ENCODE peak calls at places on chromosomes 1 and 21, in five cellular contexts. C is anterior cingulate cortex, A is NCI-H2029, O is sigmoid colon, N is psoas muscle. B is an unnamed sample.

GRCh38 chr1:111516008-111516535 is 12.6 kb upstream of the ADORA3 start:
- DNase-seq in A (peak; percentile 14), N (peak; percentile 58), C (peak; percentile 57), O (peak; percentile 71), B (peak; percentile 59)

GRCh38 chr1:23177438-23178380 is 9.1 kb upstream of the LUZP1 start:
- DNase-seq in N (peak; percentile 84), A (peak; percentile 68), C (peak; percentile 58), O (peak; percentile 91), B (peak; percentile 60)

GRCh38 chr1:222165625-222166024 is 382.3 kb downstream of the HHIPL2 start:
- DNase-seq in C (no peak), A (no peak), O (no peak), N (no peak), B (no peak)

GRCh38 chr1:8629241-8630091 is 188.0 kb downstream of the RERE start:
- DNase-seq in A (no peak), N (no peak), C (no peak), O (no peak), B (no peak)

GRCh38 chr1:226945106-226945857 is 5.2 kb downstream of the COQ8A start:
- DNase-seq in C (no peak), A (peak; percentile 35), N (peak; percentile 83), O (no peak), B (peak; percentile 63)

GRCh38 chr1:13702425-13703127 is 2.6 kb downstream of the PRDM2 start:
- DNase-seq in O (no peak), N (no peak), A (no peak), C (no peak), B (no peak)

GRCh38 chr21:25350056-25350455 is 257.2 kb downstream of the MRPL39 start:
- DNase-seq in C (no peak), O (no peak), N (no peak), A (no peak), B (peak; percentile 22)

GRCh38 chr1:22332795-22333499 is 118.7 kb upstream of the ZBTB40 start:
- DNase-seq in O (no peak), A (no peak), N (no peak), C (no peak), B (no peak)

GRCh38 chr1:108068141-108068540 is 103.2 kb upstream of the VAV3 start:
- DNase-seq in O (no peak), C (no peak), A (no peak), N (no peak), B (peak; percentile 19)

B was measured in renal cortical epithelial cell.